ENCODE peak calls at places on chromosomes 11 and 22, in eight cellular contexts. O, E, Y, Z, W, G, H and T are unnamed samples.

GRCh38 chr22:21866821-21867527 is 471 bp downstream of the MAPK1 start:
- DNase-seq in O (no peak), E (no peak), Y (no peak), Z (no peak), W (peak), G (no peak), H (peak), T (peak)

GRCh38 chr22:36237462-36238347 is 1.6 kb downstream of the APOL2 start:
- DNase-seq in O (peak), E (no peak), Y (no peak), Z (no peak), W (peak), G (no peak), H (peak), T (no peak)

GRCh38 chr22:41341990-41342389 is 39.8 kb upstream of the TEF start:
- DNase-seq in O (no peak), E (peak), Y (no peak), Z (no peak), W (peak), G (no peak), H (no peak), T (no peak)

GRCh38 chr11:128246364-128247234 is 340.8 kb downstream of the ETS1 start:
- DNase-seq in O (peak), E (peak), Y (no peak), Z (no peak), W (no peak), G (no peak), H (peak), T (no peak)

GRCh38 chr11:102637731-102638130 is 12.6 kb upstream of the MMP20 start:
- DNase-seq in O (no peak), E (no peak), Y (no peak), Z (peak), W (no peak), G (no peak), H (no peak), T (no peak)

GRCh38 chr11:2360081-2360642 is 16.9 kb upstream of the CD81 start:
- DNase-seq in O (no peak), E (no peak), Y (no peak), Z (no peak), W (no peak), G (no peak), H (no peak), T (no peak)

GRCh38 chr22:40487663-40488249 is 117.4 kb downstream of the SGSM3 start:
- DNase-seq in O (peak), E (peak), Y (peak), Z (no peak), W (peak), G (no peak), H (peak), T (no peak)

GRCh38 chr22:17387356-17387755 is 18.1 kb downstream of the CECR2 start:
- DNase-seq in O (no peak), E (no peak), Y (no peak), Z (no peak), W (no peak), G (no peak), H (no peak), T (no peak)

GRCh38 chr22:47296405-47297260 is 534.2 kb downstream of the TBC1D22A start:
- DNase-seq in O (no peak), E (no peak), Y (no peak), Z (no peak), W (no peak), G (no peak), H (no peak), T (no peak)

GRCh38 chr11:73995247-73995646 is 12.6 kb upstream of the UCP2 start:
- DNase-seq in O (no peak), E (peak), Y (peak), Z (peak), W (peak), G (peak), H (no peak), T (peak)

GRCh38 chr11:46393759-46394158 is 2.2 kb upstream of the CHRM4 start:
- DNase-seq in O (no peak), E (no peak), Y (no peak), Z (no peak), W (no peak), G (no peak), H (no peak), T (no peak)

GRCh38 chr22:48919851-48920589 is 907.7 kb downstream of the BRD1 start:
- DNase-seq in O (no peak), E (no peak), Y (no peak), Z (no peak), W (no peak), G (no peak), H (no peak), T (no peak)

GRCh38 chr11:59754859-59755700 is at the start of gene STX3:
- DNase-seq in O (peak), E (peak), Y (no peak), Z (peak), W (peak), G (peak), H (peak), T (peak)

GRCh38 chr11:1025410-1026162 is 10.9 kb downstream of the MUC6 start:
- DNase-seq in O (no peak), E (no peak), Y (no peak), Z (no peak), W (no peak), G (no peak), H (no peak), T (no peak)

GRCh38 chr11:104926771-104927470 is 28.7 kb upstream of the CASP12 start:
- DNase-seq in O (no peak), E (no peak), Y (no peak), Z (no peak), W (no peak), G (no peak), H (no peak), T (no peak)

GRCh38 chr22:24706050-24706449 is 68.5 kb downstream of the PIWIL3 start:
- DNase-seq in O (no peak), E (no peak), Y (no peak), Z (no peak), W (no peak), G (no peak), H (no peak), T (no peak)

GRCh38 chr11:27291954-27292641 is 70.9 kb downstream of the CCDC34 start:
- DNase-seq in O (no peak), E (no peak), Y (no peak), Z (no peak), W (no peak), G (no peak), H (peak), T (no peak)

GRCh38 chr11:66233301-66233700 is 35.1 kb upstream of the RAB1B start:
- DNase-seq in O (no peak), E (no peak), Y (no peak), Z (no peak), W (no peak), G (no peak), H (no peak), T (no peak)

GRCh38 chr11:8352852-8353505 is 89.3 kb upstream of the LMO1 start:
- DNase-seq in O (no peak), E (no peak), Y (no peak), Z (no peak), W (no peak), G (no peak), H (no peak), T (no peak)

GRCh38 chr22:37427711-37428635 is 694 bp upstream of the ELFN2 start:
- DNase-seq in O (no peak), E (no peak), Y (no peak), Z (no peak), W (no peak), G (no peak), H (no peak), T (no peak)
- H3K4me3 ChIP-seq in O (peak), E (peak), Y (no peak), Z (no peak), W (peak), G (no peak), H (peak), T (no peak)

DNA sequence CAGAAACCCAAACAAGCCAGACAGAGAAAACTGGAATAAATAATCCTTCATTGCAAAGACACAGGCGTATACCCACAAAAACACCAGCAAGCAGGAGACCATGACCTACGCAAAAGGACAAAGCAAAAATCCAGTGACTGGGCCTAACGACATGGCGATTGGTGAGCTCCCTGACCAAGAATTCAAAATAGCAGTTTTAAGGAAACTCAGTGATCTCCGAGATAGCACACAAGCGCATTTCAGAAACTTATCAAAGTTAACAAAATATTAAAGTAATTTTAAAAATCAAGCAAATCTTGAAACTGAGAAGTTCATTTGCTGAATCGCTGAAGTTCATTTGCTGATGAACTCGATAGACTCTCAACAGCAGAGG is 27.6 kb downstream of the DBX1 start:
- DNase-seq in O (no peak), E (no peak), Y (no peak), Z (no peak), W (no peak), G (no peak), H (no peak), T (no peak)
- H3K4me3 ChIP-seq in O (peak), E (no peak), Y (no peak), Z (no peak), W (no peak), G (peak), H (peak), T (no peak)

GRCh38 chr22:27671413-27671721 is 130.2 kb downstream of the MN1 start:
- DNase-seq in O (no peak), E (no peak), Y (no peak), Z (no peak), W (no peak), G (no peak), H (no peak), T (no peak)

GRCh38 chr22:27668828-27669797 is 132.4 kb downstream of the MN1 start:
- DNase-seq in O (peak), E (peak), Y (no peak), Z (no peak), W (peak), G (no peak), H (peak), T (no peak)

GRCh38 chr22:27667121-27667843 is 134.3 kb downstream of the MN1 start:
- DNase-seq in O (peak), E (no peak), Y (no peak), Z (no peak), W (no peak), G (no peak), H (peak), T (no peak)

GRCh38 chr22:27670701-27671412 is 130.7 kb downstream of the MN1 start:
- DNase-seq in O (no peak), E (no peak), Y (no peak), Z (no peak), W (no peak), G (no peak), H (no peak), T (no peak)

GRCh38 chr22:27669798-27670599 is 131.6 kb downstream of the MN1 start:
- DNase-seq in O (no peak), E (no peak), Y (no peak), Z (no peak), W (peak), G (no peak), H (peak), T (no peak)
- H3K4me3 ChIP-seq in O (no peak), E (no peak), Y (no peak), Z (no peak), W (no peak), G (no peak), H (no peak), T (no peak)

DNA sequence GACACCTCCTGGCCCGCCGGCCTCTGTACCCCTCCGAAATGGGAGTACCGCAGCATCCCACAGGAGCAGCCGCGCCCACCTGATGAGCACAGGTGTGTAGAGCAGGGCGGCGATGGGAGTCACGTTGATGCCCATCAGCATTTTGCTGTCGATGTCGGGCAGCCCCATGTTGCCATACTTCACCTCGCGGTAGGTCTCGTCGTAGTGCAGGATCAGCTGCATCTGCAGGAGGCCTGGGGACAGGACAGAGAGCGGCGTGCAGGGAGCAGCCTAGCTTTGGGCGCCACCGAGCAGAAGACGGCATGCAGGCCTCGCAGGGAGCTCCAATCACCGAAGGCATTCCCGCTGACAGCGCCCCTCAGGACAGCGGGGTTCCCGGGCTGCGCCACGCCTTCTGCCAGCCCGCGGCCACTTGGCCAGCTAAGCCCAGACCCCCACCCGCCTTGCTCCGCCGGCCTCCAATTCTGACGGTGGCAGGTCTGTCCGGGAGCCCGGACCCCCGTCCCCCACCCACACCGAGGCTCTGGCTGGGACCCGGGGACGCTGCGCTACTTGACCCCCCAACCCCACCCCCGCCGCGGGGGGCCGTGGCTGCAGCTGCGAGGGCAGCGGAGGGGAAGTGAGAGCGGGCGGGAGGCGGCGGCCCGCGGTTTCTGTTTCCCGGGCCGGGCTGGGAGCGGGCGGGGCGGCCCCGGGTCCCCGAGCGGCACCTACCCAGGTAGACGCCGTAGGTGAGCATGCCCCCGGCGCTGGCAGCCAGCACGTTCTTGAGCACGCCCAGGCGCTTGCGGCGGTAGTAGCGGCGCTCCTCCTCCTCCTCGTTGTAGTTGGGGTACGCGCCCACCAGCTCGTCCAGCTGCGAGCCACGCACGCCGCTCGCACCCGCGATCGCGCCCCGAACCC is 703 bp downstream of the UNC93B1 start:
- DNase-seq in O (no peak), E (no peak), Y (no peak), Z (no peak), W (no peak), G (peak), H (no peak), T (peak)
- H3K4me3 ChIP-seq in O (peak), E (peak), Y (peak), Z (peak), W (peak), G (peak), H (peak), T (peak)

GRCh38 chr11:125162743-125163142 is 1.8 kb upstream of the PKNOX2 start:
- DNase-seq in O (no peak), E (no peak), Y (no peak), Z (no peak), W (no peak), G (no peak), H (no peak), T (no peak)

GRCh38 chr11:125164422-125165110 is at the start of gene PKNOX2:
- DNase-seq in O (peak), E (peak), Y (peak), Z (no peak), W (peak), G (peak), H (peak), T (no peak)

GRCh38 chr11:125163431-125164011 is 1.0 kb upstream of the PKNOX2 start:
- DNase-seq in O (peak), E (no peak), Y (no peak), Z (no peak), W (no peak), G (no peak), H (no peak), T (no peak)

GRCh38 chr11:125165111-125165663 is 636 bp downstream of the PKNOX2 start:
- DNase-seq in O (peak), E (peak), Y (no peak), Z (no peak), W (peak), G (peak), H (peak), T (no peak)

DNA sequence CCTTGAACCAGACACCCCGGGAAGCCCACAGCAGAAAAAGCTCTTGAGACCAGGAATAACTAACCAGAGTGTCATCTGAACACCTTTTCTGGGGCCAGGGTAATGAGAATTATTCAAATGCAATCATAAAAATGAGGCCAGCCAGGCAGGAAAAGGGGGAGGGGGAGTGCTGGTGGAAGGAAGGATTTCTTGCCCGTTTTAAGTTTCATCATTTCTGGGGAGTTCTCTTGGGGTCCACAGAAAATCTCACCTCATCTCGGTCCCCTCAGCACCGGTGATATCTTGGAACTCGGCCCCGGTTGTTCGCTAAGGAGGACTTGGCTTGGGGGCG is 495 bp upstream of the PKNOX2 start:
- DNase-seq in O (no peak), E (no peak), Y (no peak), Z (no peak), W (no peak), G (no peak), H (no peak), T (no peak)
- H3K4me3 ChIP-seq in O (peak), E (no peak), Y (no peak), Z (no peak), W (peak), G (no peak), H (peak), T (no peak)